ENCODE peak calls at places on chromosomes 11 and 22, in nine cellular contexts. L is GM23338, Y is spleen, E is psoas muscle, Q is mammary epithelial cell, H is right atrium auricular region, C is Caco-2, J is IMR-90, U is AG04450. Z is an unnamed sample.

GRCh38 chr11:1222491-1223345 is at the start of gene MUC5B:
- DNase-seq in L (peak; percentile 0), Y (peak; percentile 70), E (peak; percentile 51), Q (no peak), H (no peak), C (peak; percentile 26), J (no peak), U (no peak), Z (no peak)

GRCh38 chr11:96072592-96072991 is 148.7 kb upstream of the MTMR2 start:
- DNase-seq in L (no peak), Y (no peak), E (no peak), Q (no peak), H (peak; percentile 79), C (no peak), J (no peak), U (no peak), Z (no peak)

GRCh38 chr22:44758354-44758969 is 6.1 kb downstream of the ARHGAP8 start:
- DNase-seq in L (no peak), Y (peak; percentile 33), E (no peak), Q (peak; percentile 70), H (no peak), C (no peak), J (peak; percentile 74), U (no peak), Z (peak; percentile 67)

GRCh38 chr11:46912526-46913150 is 5.7 kb downstream of the LRP4 start:
- DNase-seq in L (peak; percentile 92), Y (no peak), E (no peak), Q (no peak), H (no peak), C (no peak), J (no peak), U (no peak), Z (peak; percentile 36)

GRCh38 chr11:67438121-67438902 is 830 bp upstream of the PTPRCAP start:
- DNase-seq in L (no peak), Y (peak; percentile 94), E (peak; percentile 60), Q (no peak), H (no peak), C (no peak), J (no peak), U (no peak), Z (no peak)

GRCh38 chr22:46737976-46738641 is at the start of gene CERK:
- DNase-seq in L (peak; percentile 61), Y (peak; percentile 91), E (peak; percentile 84), Q (no peak), H (peak; percentile 80), C (peak; percentile 61), J (peak; percentile 62), U (no peak), Z (no peak)

GRCh38 chr11:95341246-95341645 is 110.2 kb upstream of the SESN3 start:
- DNase-seq in L (no peak), Y (peak; percentile 64), E (peak; percentile 51), Q (peak; percentile 43), H (no peak), C (no peak), J (no peak), U (no peak), Z (no peak)

GRCh38 chr11:43992834-43993637 is 50.6 kb downstream of the C11orf96 start:
- DNase-seq in L (no peak), Y (peak; percentile 2), E (no peak), Q (no peak), H (no peak), C (no peak), J (peak; percentile 53), U (no peak), Z (no peak)

GRCh38 chr11:126488591-126489370 is 133.3 kb downstream of the ST3GAL4 start:
- DNase-seq in L (no peak), Y (peak; percentile 66), E (peak; percentile 34), Q (no peak), H (no peak), C (no peak), J (no peak), U (no peak), Z (no peak)

GRCh38 chr11:1269957-1270356 is 39.5 kb downstream of the TOLLIP start:
- DNase-seq in L (no peak), Y (peak; percentile 56), E (peak; percentile 12), Q (no peak), H (no peak), C (no peak), J (no peak), U (no peak), Z (no peak)

GRCh38 chr11:117827521-117828511 is 3.3 kb upstream of the FXYD2 start:
- DNase-seq in L (no peak), Y (peak; percentile 72), E (no peak), Q (no peak), H (no peak), C (peak; percentile 37), J (no peak), U (no peak), Z (no peak)

GRCh38 chr11:131099746-131100145 is 183.5 kb upstream of the SNX19 start:
- DNase-seq in L (no peak), Y (no peak), E (no peak), Q (no peak), H (no peak), C (no peak), J (peak; percentile 36), U (no peak), Z (no peak)

GRCh38 chr22:22322792-22323191 is 78.2 kb downstream of the VPREB1 start:
- DNase-seq in L (no peak), Y (no peak), E (no peak), Q (no peak), H (no peak), C (no peak), J (no peak), U (no peak), Z (no peak)

DNA sequence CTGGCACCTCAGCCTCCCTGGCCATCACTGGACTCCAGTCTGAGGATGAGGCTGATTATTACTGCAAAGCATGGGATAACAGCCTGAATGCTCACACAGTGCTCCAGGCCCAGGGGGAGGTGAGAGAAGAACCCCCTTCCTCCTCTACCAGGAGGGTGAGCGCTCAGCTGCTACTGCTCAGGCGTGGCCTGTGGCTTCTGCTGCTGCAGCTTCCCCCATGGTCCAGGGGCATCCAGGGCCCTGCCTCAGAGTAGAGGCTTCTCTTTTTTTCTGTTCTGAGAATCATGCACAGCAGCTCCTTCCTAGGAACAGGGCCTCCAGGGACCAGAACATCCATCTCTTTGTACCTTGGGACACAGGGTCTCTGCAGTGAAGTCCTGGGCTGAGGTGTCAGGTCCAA is 83.1 kb downstream of the VPREB1 start:
- DNase-seq in L (no peak), Y (peak; percentile 86), E (no peak), Q (no peak), H (no peak), C (no peak), J (no peak), U (no peak), Z (no peak)
- H3K27me3 ChIP-seq in L (peaks cover 100% of the 10 kb centered on the region), Y (peaks cover 16% of the 10 kb centered on the region), E (no peaks in the 10 kb centered on the region), Q (no peaks in the 10 kb centered on the region), H (no peaks in the 10 kb centered on the region), C (no peaks in the 10 kb centered on the region), J (peaks cover 5% of the 10 kb centered on the region), U (peaks cover 18% of the 10 kb centered on the region), Z (peaks cover 2% of the 10 kb centered on the region)

GRCh38 chr11:65428578-65429068 is 6.0 kb downstream of the NEAT1 start:
- DNase-seq in L (peak; percentile 16), Y (peak; percentile 74), E (peak; percentile 63), Q (no peak), H (peak; percentile 58), C (no peak), J (no peak), U (no peak), Z (peak; percentile 51)

GRCh38 chr11:65429724-65430405 is 7.3 kb downstream of the NEAT1 start:
- DNase-seq in L (peak; percentile 50), Y (peak; percentile 91), E (peak; percentile 85), Q (peak; percentile 77), H (peak; percentile 73), C (no peak), J (peak; percentile 80), U (no peak), Z (peak; percentile 65)

GRCh38 chr11:65430406-65431217 is 8.0 kb downstream of the NEAT1 start:
- DNase-seq in L (no peak), Y (no peak), E (no peak), Q (peak; percentile 57), H (peak; percentile 50), C (no peak), J (peak; percentile 69), U (no peak), Z (peak; percentile 44)

GRCh38 chr11:65427691-65428577 is 5.3 kb downstream of the NEAT1 start:
- DNase-seq in L (no peak), Y (peak; percentile 74), E (peak; percentile 68), Q (peak; percentile 83), H (peak; percentile 64), C (no peak), J (peak; percentile 78), U (no peak), Z (peak; percentile 73)

GRCh38 chr11:65429069-65429681 is 6.6 kb downstream of the NEAT1 start:
- DNase-seq in L (peak; percentile 35), Y (no peak), E (no peak), Q (peak; percentile 79), H (peak; percentile 61), C (no peak), J (peak; percentile 76), U (no peak), Z (peak; percentile 70)
- H3K4me3 ChIP-seq in L (no peak overlapping the region), Y (peak overlapping the region; percentile 88), E (peak overlapping the region; percentile 86), Q (peak overlapping the region; percentile 23), H (peak overlapping the region; percentile 79), C (no peak overlapping the region), J (peak overlapping the region; percentile 38), U (peak overlapping the region; percentile 97), Z (no peak overlapping the region)

DNA sequence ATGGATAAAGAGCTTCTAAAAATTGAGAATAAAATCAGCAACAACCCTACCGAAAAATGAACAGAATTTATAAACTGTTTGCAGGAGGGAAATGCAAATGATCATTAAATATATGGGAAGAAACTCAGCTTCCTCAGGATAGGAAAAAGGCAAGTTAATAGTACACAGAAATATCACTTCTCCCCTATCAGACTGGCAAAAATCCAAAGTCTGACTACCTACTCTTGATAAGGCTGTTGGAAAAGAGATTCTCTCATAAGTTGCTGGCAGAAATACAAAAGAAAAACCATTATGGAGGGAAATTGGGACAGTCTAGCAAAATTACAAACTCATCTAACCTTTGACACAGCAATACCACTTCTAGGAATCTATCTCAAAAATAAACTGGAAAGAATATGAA is 100.9 kb upstream of the LDLRAD3 start:
- DNase-seq in L (no peak), Y (no peak), E (no peak), Q (no peak), H (no peak), C (no peak), J (no peak), U (no peak), Z (no peak)
- TF ChIP-seq CTCF in L (no peak), Y (no peak), E (no peak), Q (no peak), H (no peak), C (no peak), J (no peak), U (no peak), Z (no peak)

GRCh38 chr22:43426816-43427215 is 15.0 kb downstream of the MPPED1 start:
- DNase-seq in L (no peak), Y (no peak), E (no peak), Q (no peak), H (no peak), C (no peak), J (no peak), U (no peak), Z (no peak)
- H3K27me3 ChIP-seq in L (no peaks in the 10 kb centered on the region), Y (peaks cover 76% of the 10 kb centered on the region), E (no peaks in the 10 kb centered on the region), Q (peaks cover 5% of the 10 kb centered on the region), H (no peaks in the 10 kb centered on the region), C (peaks cover 1% of the 10 kb centered on the region), J (peaks cover 35% of the 10 kb centered on the region), U (peaks cover 17% of the 10 kb centered on the region), Z (peaks cover 18% of the 10 kb centered on the region)

GRCh38 chr22:33792837-33793236 is 127.4 kb downstream of the LARGE1 start:
- DNase-seq in L (no peak), Y (no peak), E (no peak), Q (no peak), H (no peak), C (no peak), J (no peak), U (no peak), Z (no peak)
- H3K4me3 ChIP-seq in L (no peak overlapping the region), Y (no peak overlapping the region), E (no peak overlapping the region), Q (no peak overlapping the region), H (no peak overlapping the region), C (no peak overlapping the region), J (no peak overlapping the region), U (no peak overlapping the region), Z (no peak overlapping the region)

Z was measured in bronchial epithelial cell.